ENCODE peak calls at places on chromosomes 16 and 17, in five cellular contexts. Z, E, O, X and G are unnamed samples.

GRCh38 chr17:45073414-45074070 is 12.4 kb downstream of the NMT1 start:
- DNase-seq in E (peak; percentile 94), X (peak; percentile 65), O (peak; percentile 89), Z (no peak), G (no peak)

GRCh38 chr17:7932483-7932891 is 481 bp downstream of the CNTROB start:
- DNase-seq in X (peak; percentile 22), E (peak; percentile 49), O (peak; percentile 27), Z (peak; percentile 10), G (no peak)

GRCh38 chr16:70725024-70725911 is 39.4 kb upstream of the MTSS2 start:
- DNase-seq in O (no peak), X (peak; percentile 39), E (peak; percentile 47), Z (no peak), G (no peak)

GRCh38 chr17:78257810-78258322 is 26.4 kb downstream of the TMEM235 start:
- DNase-seq in O (peak; percentile 41), Z (no peak), E (no peak), X (no peak), G (no peak)

GRCh38 chr17:39062846-39063680 is 88.4 kb downstream of the PLXDC1 start:
- DNase-seq in Z (no peak), X (no peak), O (no peak), E (peak; percentile 31), G (no peak)

GRCh38 chr16:81275795-81276194 is 37.3 kb downstream of the BCO1 start:
- DNase-seq in X (no peak), O (no peak), Z (no peak), E (no peak), G (no peak)

GRCh38 chr16:31700200-31700529 is 172.5 kb downstream of the AHSP start:
- DNase-seq in Z (no peak), E (no peak), X (no peak), O (no peak), G (peak; percentile 62)

GRCh38 chr17:1412185-1413110 is 12.4 kb upstream of the YWHAE start:
- DNase-seq in Z (no peak), O (peak; percentile 50), E (no peak), X (no peak), G (no peak)

GRCh38 chr16:57066625-57067024 is 25.8 kb upstream of the CPNE2 start:
- DNase-seq in O (no peak), X (no peak), E (no peak), Z (no peak), G (no peak)

GRCh38 chr17:1529863-1530262 is 13.5 kb upstream of the INPP5K start:
- DNase-seq in Z (no peak), X (no peak), O (no peak), E (no peak), G (no peak)

GRCh38 chr16:85359147-85359822 is 247.0 kb upstream of the CIBAR2 start:
- DNase-seq in Z (no peak), O (no peak), X (no peak), E (peak; percentile 26), G (no peak)

GRCh38 chr17:64491034-64491860 is 5.6 kb downstream of the POLG2 start:
- DNase-seq in E (peak; percentile 65), X (no peak), O (peak; percentile 74), Z (peak; percentile 9), G (no peak)

GRCh38 chr16:1812732-1813163 is 13.9 kb downstream of the HAGH start:
- DNase-seq in O (peak; percentile 89), Z (no peak), E (peak; percentile 80), X (no peak), G (no peak)

GRCh38 chr17:28141333-28141732 is 98.9 kb downstream of the NLK start:
- DNase-seq in Z (no peak), E (no peak), O (no peak), X (no peak), G (no peak)

GRCh38 chr16:12901204-12901596 is 198 bp upstream of the SHISA9 start:
- DNase-seq in E (peak; percentile 29), X (no peak), Z (no peak), O (no peak), G (no peak)

GRCh38 chr16:27460663-27461482 is 58.9 kb downstream of the IL21R start:
- DNase-seq in E (no peak), O (no peak), X (no peak), Z (no peak), G (no peak)

GRCh38 chr16:14672403-14672971 is 21.6 kb downstream of the PLA2G10 start:
- DNase-seq in E (no peak), X (no peak), Z (no peak), O (no peak), G (peak; percentile 61)

GRCh38 chr17:39014044-39014794 is 47.0 kb upstream of the FBXO47 start:
- DNase-seq in E (peak; percentile 81), Z (no peak), O (peak; percentile 80), X (no peak), G (no peak)

GRCh38 chr16:17744903-17745581 is 274.3 kb upstream of the XYLT1 start:
- DNase-seq in E (no peak), Z (no peak), O (no peak), X (no peak), G (no peak)

GRCh38 chr17:34902761-34903325 is 58.4 kb downstream of the CCT6B start:
- DNase-seq in O (no peak), X (no peak), E (no peak), Z (no peak), G (no peak)

GRCh38 chr17:82551779-82552457 is 32.4 kb downstream of the FOXK2 start:
- DNase-seq in Z (peak; percentile 56), E (peak; percentile 84), X (peak; percentile 59), O (peak; percentile 74), G (peak; percentile 49)

GRCh38 chr16:19785512-19786130 is 67.5 kb downstream of the IQCK start:
- DNase-seq in O (no peak), Z (no peak), X (peak; percentile 2), E (no peak), G (no peak)

GRCh38 chr17:17782425-17783120 is 54.2 kb downstream of the SREBF1 start:
- DNase-seq in E (peak; percentile 28), O (no peak), Z (no peak), X (no peak), G (no peak)

GRCh38 chr17:61291457-61292311 is 108.0 kb upstream of the TBX2 start:
- DNase-seq in X (no peak), E (peak; percentile 76), Z (no peak), O (peak; percentile 29), G (no peak)

GRCh38 chr16:55501549-55502322 is 7.1 kb upstream of the LPCAT2 start:
- DNase-seq in X (peak; percentile 4), E (no peak), Z (no peak), O (no peak), G (no peak)

GRCh38 chr17:76709077-76709950 is 1.5 kb downstream of the MXRA7 start:
- DNase-seq in E (peak; percentile 95), Z (no peak), O (peak; percentile 95), X (peak; percentile 89), G (no peak)

GRCh38 chr17:42928714-42929496 is 28.3 kb downstream of the G6PC1 start:
- DNase-seq in O (peak; percentile 91), Z (no peak), E (peak; percentile 78), X (peak; percentile 54), G (peak; percentile 55)

GRCh38 chr16:30949655-30950515 is 1.0 kb downstream of the ORAI3 start:
- DNase-seq in O (peak; percentile 80), X (peak; percentile 87), Z (no peak), E (peak; percentile 97), G (no peak)

GRCh38 chr17:50198026-50198669 is 3.3 kb downstream of the COL1A1 start:
- DNase-seq in Z (peak; percentile 22), O (peak; percentile 79), X (peak; percentile 86), E (peak; percentile 84), G (no peak)

DNA sequence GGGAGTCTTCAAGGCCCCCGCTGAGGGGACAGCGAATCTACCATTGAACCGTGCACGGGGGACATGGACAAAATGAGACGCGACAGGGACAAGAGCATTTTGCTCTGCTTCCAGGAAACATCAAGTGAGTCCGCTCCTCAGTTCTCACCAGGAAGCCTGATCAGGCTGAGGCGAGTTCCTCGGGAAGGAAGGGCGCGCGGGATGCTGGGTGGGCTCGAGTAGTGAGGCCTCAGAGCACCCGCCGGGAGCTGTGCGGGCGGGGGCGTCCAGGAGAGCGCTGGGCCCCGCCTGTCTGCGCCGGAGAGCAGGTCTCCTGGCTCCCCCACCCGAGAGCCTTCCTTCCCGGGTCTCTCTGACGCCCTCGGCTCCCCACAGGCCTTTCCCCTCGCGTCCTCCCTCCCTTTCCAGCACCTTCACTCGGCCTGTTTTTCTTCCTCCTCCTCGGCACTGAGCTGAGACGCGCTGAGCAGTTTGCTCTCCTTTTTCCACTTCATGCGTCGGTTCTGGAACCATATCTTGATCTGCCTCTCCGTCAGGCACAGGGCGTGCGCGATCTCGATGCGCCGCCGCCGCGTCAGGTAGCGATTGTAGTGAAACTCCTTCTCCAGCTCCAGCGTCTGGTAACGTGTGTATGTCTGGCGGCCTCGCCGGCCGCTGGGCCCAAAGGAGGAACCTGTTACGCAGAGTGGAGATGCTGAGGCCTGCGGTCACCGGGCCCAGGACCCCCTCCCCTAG is 2.6 kb upstream of the HOXB5 start:
- DNase-seq in Z (no peak), E (no peak), X (no peak), O (no peak), G (no peak)
- H3K4me3 ChIP-seq in Z (no peak overlapping the region), E (no peak overlapping the region), X (no peak overlapping the region), O (no peak overlapping the region), G (peak overlapping the region; percentile 34)

DNA sequence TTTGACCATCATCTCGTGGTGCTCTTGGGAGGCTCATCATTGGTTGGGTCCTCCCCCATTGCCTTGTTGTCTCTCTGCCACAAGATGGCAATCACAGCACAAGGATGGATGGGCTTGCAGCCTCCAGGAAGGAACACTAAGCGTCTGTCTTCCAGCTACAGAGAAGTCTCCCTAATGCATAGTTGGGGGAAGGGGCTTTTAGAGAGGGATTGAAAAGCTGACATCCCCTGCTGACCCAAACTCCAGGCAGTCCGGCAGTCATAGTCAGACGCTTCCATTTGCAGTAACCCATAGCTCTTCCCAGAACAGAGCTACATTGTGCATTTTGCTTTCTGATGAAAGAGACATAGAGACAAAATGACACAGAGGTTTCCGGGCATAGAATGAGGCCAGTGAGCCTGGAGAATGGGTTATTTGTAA is 111.4 kb downstream of the UTP18 start:
- DNase-seq in O (peak; percentile 57), X (peak; percentile 24), Z (no peak), E (peak; percentile 22), G (peak; percentile 25)
- H3K4me3 ChIP-seq in O (no peak overlapping the region), X (no peak overlapping the region), Z (no peak overlapping the region), E (no peak overlapping the region), G (peak overlapping the region; percentile 44)

GRCh38 chr16:53775821-53776431 is 72.0 kb downstream of the FTO start:
- DNase-seq in E (peak; percentile 92), X (peak; percentile 45), O (peak; percentile 96), Z (no peak), G (no peak)
- H3K4me3 ChIP-seq in E (no peak overlapping the region), X (no peak overlapping the region), O (no peak overlapping the region), Z (no peak overlapping the region), G (no peak overlapping the region)

DNA sequence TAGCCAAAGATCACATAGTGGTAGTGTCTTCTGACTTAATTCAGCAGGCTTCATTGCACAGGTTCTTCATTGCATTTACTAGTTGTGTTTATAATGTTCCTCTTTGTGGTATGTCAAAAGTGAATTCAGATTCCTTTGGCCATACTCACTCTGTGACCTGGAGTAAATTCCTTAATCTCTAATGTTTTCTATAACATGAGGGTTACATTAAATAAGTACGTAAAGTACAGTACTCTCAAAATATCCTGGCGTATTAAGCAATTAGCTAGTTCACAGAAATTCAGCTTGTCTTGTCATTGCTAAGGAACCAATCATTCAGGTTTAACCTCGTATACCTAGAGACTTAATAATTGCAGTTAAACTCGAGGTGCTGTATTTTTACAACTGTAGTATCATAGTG is 4.2 kb downstream of the RPS6KB1 start:
- DNase-seq in O (no peak), X (no peak), E (peak; percentile 44), Z (no peak), G (no peak)
- H3K4me3 ChIP-seq in O (no peak overlapping the region), X (no peak overlapping the region), E (no peak overlapping the region), Z (no peak overlapping the region), G (no peak overlapping the region)